ENCODE peak calls at places on chromosomes 5 and 9, in six cellular contexts. O, B, X, V, G and E are unnamed samples.
A peak's percentile ranks its signal among the peaks of the same experiment; 100 is the strongest.

GRCh38 chr5:54862036-54862435 is 123.4 kb downstream of the ESM1 start:
- DNase-seq in O (no peak), B (no peak), X (no peak), V (no peak), G (no peak), E (no peak)

GRCh38 chr9:89606049-89606481 is 1.3 kb downstream of the GADD45G start:
- DNase-seq in O (peak; percentile 24), B (peak; percentile 45), X (peak; percentile 67), V (peak; percentile 75), G (peak; percentile 65), E (peak; percentile 91)

GRCh38 chr9:95507456-95508241 is 9.1 kb downstream of the PTCH1 start:
- DNase-seq in O (peak; percentile 65), B (peak; percentile 58), X (peak; percentile 86), V (peak; percentile 68), G (peak; percentile 62), E (peak; percentile 81)

GRCh38 chr9:125409217-125409636 is 147.6 kb downstream of the GAPVD1 start:
- DNase-seq in O (no peak), B (peak; percentile 39), X (peak; percentile 57), V (no peak), G (no peak), E (peak; percentile 25)

GRCh38 chr5:170393235-170393634 is 4.1 kb upstream of the KCNMB1 start:
- DNase-seq in O (peak; percentile 72), B (no peak), X (no peak), V (no peak), G (no peak), E (no peak)

GRCh38 chr5:53712327-53712726 is 151.9 kb downstream of the NDUFS4 start:
- DNase-seq in O (no peak), B (no peak), X (no peak), V (no peak), G (no peak), E (no peak)

GRCh38 chr5:73171495-73171894 is 1.5 kb upstream of the TMEM174 start:
- DNase-seq in O (no peak), B (no peak), X (no peak), V (no peak), G (no peak), E (no peak)

GRCh38 chr5:95591490-95591901 is 28.4 kb upstream of the GPR150 start:
- DNase-seq in O (no peak), B (no peak), X (peak; percentile 9), V (no peak), G (no peak), E (no peak)

GRCh38 chr9:111040494-111040893 is 2.2 kb upstream of the LPAR1 start:
- DNase-seq in O (no peak), B (no peak), X (no peak), V (no peak), G (no peak), E (no peak)

GRCh38 chr5:29208026-29208425 is 1985.5 kb upstream of the CDH6 start:
- DNase-seq in O (no peak), B (no peak), X (no peak), V (no peak), G (no peak), E (no peak)

GRCh38 chr5:168434746-168435321 is 51.4 kb upstream of the RARS1 start:
- DNase-seq in O (no peak), B (no peak), X (no peak), V (no peak), G (no peak), E (no peak)

GRCh38 chr5:42813533-42813932 is 1.8 kb upstream of the SELENOP start:
- DNase-seq in O (peak; percentile 31), B (peak; percentile 6), X (no peak), V (peak; percentile 27), G (peak; percentile 96), E (no peak)

GRCh38 chr5:13957032-13957645 is 12.7 kb upstream of the DNAH5 start:
- DNase-seq in O (peak; percentile 69), B (peak; percentile 65), X (peak; percentile 68), V (peak; percentile 76), G (peak; percentile 79), E (no peak)

GRCh38 chr9:126498331-126498730 is 115.4 kb upstream of the LMX1B start:
- DNase-seq in O (no peak), B (no peak), X (no peak), V (no peak), G (no peak), E (peak; percentile 41)

GRCh38 chr5:124996764-124997077 is 250.3 kb upstream of the ZNF608 start:
- DNase-seq in O (peak; percentile 61), B (no peak), X (peak; percentile 44), V (no peak), G (peak; percentile 85), E (no peak)

GRCh38 chr9:80292231-80292630 is 720.5 kb downstream of the TLE4 start:
- DNase-seq in O (no peak), B (no peak), X (no peak), V (no peak), G (no peak), E (no peak)

GRCh38 chr9:69877852-69878507 is 57.4 kb downstream of the CFAP95 start:
- DNase-seq in O (peak; percentile 66), B (no peak), X (peak; percentile 50), V (peak; percentile 24), G (peak; percentile 50), E (no peak)

GRCh38 chr5:17203329-17204132 is 13.9 kb upstream of the BASP1 start:
- DNase-seq in O (peak; percentile 91), B (no peak), X (peak; percentile 76), V (peak; percentile 73), G (peak; percentile 53), E (no peak)

GRCh38 chr5:110703481-110703880 is 23.0 kb downstream of the TMEM232 start:
- DNase-seq in O (no peak), B (no peak), X (no peak), V (no peak), G (no peak), E (no peak)

GRCh38 chr5:141040093-141040762 is 10.9 kb upstream of the PCDHB1 start:
- DNase-seq in O (peak; percentile 96), B (peak; percentile 80), X (peak; percentile 75), V (peak; percentile 89), G (peak; percentile 83), E (no peak)

GRCh38 chr5:135246923-135247795 is 151.9 kb downstream of the MACROH2A1 start:
- DNase-seq in O (peak; percentile 88), B (peak; percentile 50), X (peak; percentile 85), V (no peak), G (no peak), E (peak; percentile 63)

GRCh38 chr9:126700296-126700695 is 86.6 kb downstream of the LMX1B start:
- DNase-seq in O (no peak), B (peak; percentile 8), X (no peak), V (no peak), G (peak; percentile 1), E (peak; percentile 43)

GRCh38 chr9:135290086-135290485 is 189.5 kb upstream of the PPP1R26 start:
- DNase-seq in O (no peak), B (no peak), X (no peak), V (peak; percentile 20), G (no peak), E (no peak)

GRCh38 chr5:123450641-123451421 is 27.6 kb upstream of the CEP120 start:
- DNase-seq in O (peak; percentile 71), B (no peak), X (no peak), V (peak; percentile 65), G (no peak), E (no peak)

GRCh38 chr9:31185831-31186230 is 1198.6 kb upstream of the ACO1 start:
- DNase-seq in O (no peak), B (no peak), X (no peak), V (no peak), G (no peak), E (no peak)

GRCh38 chr5:72463499-72464052 is 43.6 kb downstream of the ZNF366 start:
- DNase-seq in O (no peak), B (no peak), X (no peak), V (no peak), G (no peak), E (no peak)

DNA sequence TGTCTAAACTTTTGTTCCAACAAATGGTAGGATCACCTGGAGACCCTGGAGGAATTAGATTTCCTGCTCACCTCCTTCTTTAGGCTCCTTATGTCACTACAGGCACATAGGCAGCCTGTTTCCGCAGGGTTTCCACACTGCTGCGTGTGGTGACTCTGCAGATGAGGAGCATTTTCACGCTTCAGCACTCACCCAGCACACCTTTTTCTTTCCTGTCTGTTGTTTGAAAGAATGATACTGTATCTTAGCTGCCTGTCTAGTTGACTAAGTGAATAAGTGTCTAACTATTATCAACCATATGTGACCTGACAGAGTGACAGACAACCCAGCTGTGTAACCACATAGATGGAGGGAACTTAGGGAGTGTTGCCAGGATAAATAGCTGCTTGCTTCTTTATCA is 36.1 kb downstream of the ZNF510 start:
- DNase-seq in O (no peak), B (no peak), X (no peak), V (no peak), G (no peak), E (no peak)
- H3K9me3 ChIP-seq in O (peaks cover 17% of the 10 kb centered on the region), B (peaks cover 34% of the 10 kb centered on the region), X (peaks cover 67% of the 10 kb centered on the region), V (no peaks in the 10 kb centered on the region), G (no peaks in the 10 kb centered on the region), E (peaks cover 20% of the 10 kb centered on the region)

GRCh38 chr5:139387611-139388197 is 2.0 kb downstream of the MZB1 start:
- DNase-seq in O (no peak), B (no peak), X (no peak), V (no peak), G (no peak), E (no peak)
- H3K27ac ChIP-seq in O (no peak overlapping the region), B (no peak overlapping the region), X (peak overlapping the region; percentile 87), V (peak overlapping the region; percentile 77), G (no peak overlapping the region), E (no peak overlapping the region)

GRCh38 chr9:118522093-118523028 is 818.2 kb downstream of the TLR4 start:
- DNase-seq in O (peak; percentile 51), B (peak; percentile 82), X (peak; percentile 56), V (peak; percentile 80), G (peak; percentile 84), E (peak; percentile 59)
- H3K9me3 ChIP-seq in O (no peaks in the 10 kb centered on the region), B (no peaks in the 10 kb centered on the region), X (no peaks in the 10 kb centered on the region), V (no peaks in the 10 kb centered on the region), G (no peaks in the 10 kb centered on the region), E (no peaks in the 10 kb centered on the region)

GRCh38 chr5:39226558-39226957 is 7.2 kb upstream of the FYB1 start:
- DNase-seq in O (no peak), B (no peak), X (no peak), V (no peak), G (no peak), E (no peak)

GRCh38 chr5:39225405-39226099 is 6.2 kb upstream of the FYB1 start:
- DNase-seq in O (no peak), B (no peak), X (no peak), V (no peak), G (no peak), E (no peak)

GRCh38 chr5:39224196-39224754 is 4.9 kb upstream of the FYB1 start:
- DNase-seq in O (no peak), B (peak; percentile 91), X (peak; percentile 58), V (no peak), G (peak; percentile 33), E (peak; percentile 57)

GRCh38 chr5:39226100-39226451 is 6.7 kb upstream of the FYB1 start:
- DNase-seq in O (no peak), B (no peak), X (no peak), V (no peak), G (no peak), E (no peak)

DNA sequence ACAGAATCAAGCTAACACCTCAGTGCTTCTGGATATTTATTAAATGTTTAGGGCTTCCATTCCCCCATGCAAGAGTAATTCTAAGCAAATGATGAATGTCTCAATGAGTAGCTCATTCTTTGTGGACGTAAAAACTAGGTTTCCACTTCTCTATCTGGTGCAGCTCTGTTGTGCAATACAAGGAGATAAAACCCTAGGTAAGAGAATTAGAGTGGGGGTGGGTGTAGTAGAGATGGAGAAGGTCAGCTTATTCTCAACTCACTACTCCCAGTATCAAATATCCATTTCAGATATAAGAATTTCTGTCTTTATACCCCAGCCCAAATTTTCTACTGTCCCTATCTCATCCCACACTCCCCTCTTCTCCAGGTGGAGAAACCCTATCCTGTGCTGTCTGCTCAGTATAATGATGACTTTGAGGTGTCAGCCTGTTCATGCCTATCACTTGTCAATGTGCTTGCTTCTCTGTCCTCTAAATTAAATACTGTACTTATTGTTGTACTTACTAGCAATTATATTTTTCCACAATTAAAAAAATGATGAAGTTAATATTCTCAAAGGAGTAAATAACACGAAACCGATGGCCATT is 4.3 kb upstream of the FYB1 start:
- DNase-seq in O (no peak), B (no peak), X (no peak), V (no peak), G (no peak), E (no peak)
- H3K27ac ChIP-seq in O (no peak overlapping the region), B (peak overlapping the region; percentile 35), X (peak overlapping the region; percentile 49), V (no peak overlapping the region), G (no peak overlapping the region), E (no peak overlapping the region)